ENCODE peak calls at places on chromosome 10, in five cellular contexts. F, L, M, W and T are unnamed samples.

GRCh38 chr10:124344266-124344590 is 74.5 kb downstream of the OAT start:
- DNase-seq in F (no peak), L (no peak), M (no peak), W (no peak), T (no peak)

GRCh38 chr10:25564351-25564750 is 369.7 kb upstream of the MYO3A start:
- DNase-seq in F (no peak), L (no peak), M (no peak), W (peak; percentile 9), T (no peak)

GRCh38 chr10:103696411-103697145 is 158.8 kb downstream of the SH3PXD2A start:
- DNase-seq in F (peak; percentile 89), L (peak; percentile 95), M (no peak), W (peak; percentile 83), T (peak; percentile 89)

GRCh38 chr10:5545778-5546710 is 21.3 kb downstream of the CALML3 start:
- DNase-seq in F (peak; percentile 66), L (peak; percentile 96), M (no peak), W (peak; percentile 95), T (no peak)

GRCh38 chr10:117656385-117657367 is 114.1 kb downstream of the EMX2 start:
- DNase-seq in F (no peak), L (no peak), M (no peak), W (no peak), T (no peak)

GRCh38 chr10:28922861-28923260 is 245.5 kb downstream of the BAMBI start:
- DNase-seq in F (no peak), L (no peak), M (no peak), W (no peak), T (no peak)

GRCh38 chr10:96292971-96293909 is 11.0 kb upstream of the DNTT start:
- DNase-seq in F (peak; percentile 19), L (peak; percentile 35), M (peak; percentile 70), W (peak; percentile 52), T (peak; percentile 59)

GRCh38 chr10:103193820-103194529 is 903 bp upstream of the NT5C2 start:
- DNase-seq in F (peak; percentile 49), L (no peak), M (no peak), W (no peak), T (peak; percentile 63)

GRCh38 chr10:9342865-9343450 is 1288.5 kb downstream of the GATA3 start:
- DNase-seq in F (peak; percentile 13), L (no peak), M (peak; percentile 33), W (peak; percentile 42), T (peak; percentile 37)

GRCh38 chr10:22624289-22624738 is 90.1 kb downstream of the PIP4K2A start:
- DNase-seq in F (no peak), L (no peak), M (peak; percentile 97), W (peak; percentile 73), T (no peak)

GRCh38 chr10:49627644-49628247 is 13.9 kb downstream of the CHAT start:
- DNase-seq in F (no peak), L (no peak), M (no peak), W (no peak), T (no peak)
- TF ChIP-seq MYC in F (no peak), L (no peak), M (no peak), W (no peak), T (no peak)

DNA sequence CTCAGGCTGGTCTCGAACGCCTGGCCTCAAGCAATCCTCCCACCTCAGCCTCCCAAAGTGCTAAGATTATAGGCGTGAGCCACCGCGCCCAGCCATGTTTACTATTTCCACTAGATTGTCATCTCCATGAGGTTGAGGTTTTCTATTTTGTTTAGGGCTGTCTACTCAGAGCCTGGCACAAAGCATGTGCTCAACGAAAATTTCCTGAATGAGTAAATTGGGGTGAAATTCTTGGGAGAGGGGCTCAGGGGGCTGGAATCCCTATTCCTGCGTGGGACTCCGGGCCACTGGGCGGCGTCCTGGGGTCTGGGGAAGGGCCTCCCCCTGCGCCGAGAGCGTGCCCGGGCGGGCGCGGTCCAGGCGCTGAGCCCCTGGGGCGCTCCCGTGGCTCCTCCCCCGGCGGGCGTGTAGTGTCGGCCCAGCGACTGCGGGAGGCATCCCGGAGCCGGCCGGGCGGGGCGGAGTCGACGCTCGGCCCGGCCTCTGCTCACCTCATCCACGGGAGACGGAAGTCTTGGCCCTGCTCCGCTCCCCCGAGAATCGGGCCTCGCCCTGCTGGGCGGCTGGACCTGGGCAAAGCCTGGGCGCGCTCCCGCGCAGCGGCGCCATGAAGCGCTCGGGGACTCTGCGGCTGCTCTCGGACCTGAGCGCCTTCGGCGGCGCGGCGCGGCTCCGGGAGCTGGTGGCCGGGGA is at the start of gene HPS6:
- DNase-seq in F (peak; percentile 89), L (peak; percentile 89), M (peak; percentile 81), W (peak; percentile 90), T (peak; percentile 98)
- TF ChIP-seq CTCF in F (no peak), L (peak; percentile 45), M (peak; percentile 70), W (peak; percentile 20), T (peak; percentile 35)

GRCh38 chr10:132200344-132201110 is 13.8 kb downstream of the DPYSL4 start:
- DNase-seq in F (no peak), L (no peak), M (no peak), W (no peak), T (no peak)
- TF ChIP-seq MYC in F (no peak), L (no peak), M (no peak), W (no peak), T (no peak)

GRCh38 chr10:21406595-21407218 is 118.8 kb downstream of the SKIDA1 start:
- DNase-seq in F (peak; percentile 34), L (no peak), M (no peak), W (peak; percentile 47), T (no peak)
- TF ChIP-seq CTCF in F (no peak), L (no peak), M (no peak), W (no peak), T (no peak)

DNA sequence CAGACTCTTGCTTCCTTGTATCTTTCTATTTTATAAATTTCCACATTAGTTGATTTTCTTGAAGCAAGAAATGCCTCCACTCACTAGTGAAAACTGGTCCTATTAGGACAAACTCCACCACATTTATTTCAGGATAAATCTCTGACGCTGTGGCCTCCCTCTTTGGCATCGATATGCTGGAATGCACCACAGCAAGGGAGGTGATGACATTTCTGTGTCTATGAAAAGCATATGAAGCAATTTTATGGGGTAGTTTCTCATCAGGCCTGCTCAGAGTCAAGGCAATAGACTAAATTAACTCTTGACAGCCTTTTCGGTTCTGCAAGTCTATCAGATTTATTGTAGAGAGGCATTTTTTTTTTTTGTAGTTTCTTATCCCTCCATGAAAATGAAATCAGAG is 304.4 kb downstream of the ZEB1 start:
- DNase-seq in F (no peak), L (no peak), M (no peak), W (no peak), T (no peak)
- TF ChIP-seq MYC in F (no peak), L (no peak), M (no peak), W (no peak), T (no peak)

GRCh38 chr10:71713135-71714040 is 6.2 kb downstream of the C10orf105 start:
- DNase-seq in F (no peak), L (no peak), M (no peak), W (peak; percentile 26), T (peak; percentile 93)
- TF ChIP-seq CTCF in F (peak; percentile 11), L (no peak), M (no peak), W (peak; percentile 10), T (no peak)

DNA sequence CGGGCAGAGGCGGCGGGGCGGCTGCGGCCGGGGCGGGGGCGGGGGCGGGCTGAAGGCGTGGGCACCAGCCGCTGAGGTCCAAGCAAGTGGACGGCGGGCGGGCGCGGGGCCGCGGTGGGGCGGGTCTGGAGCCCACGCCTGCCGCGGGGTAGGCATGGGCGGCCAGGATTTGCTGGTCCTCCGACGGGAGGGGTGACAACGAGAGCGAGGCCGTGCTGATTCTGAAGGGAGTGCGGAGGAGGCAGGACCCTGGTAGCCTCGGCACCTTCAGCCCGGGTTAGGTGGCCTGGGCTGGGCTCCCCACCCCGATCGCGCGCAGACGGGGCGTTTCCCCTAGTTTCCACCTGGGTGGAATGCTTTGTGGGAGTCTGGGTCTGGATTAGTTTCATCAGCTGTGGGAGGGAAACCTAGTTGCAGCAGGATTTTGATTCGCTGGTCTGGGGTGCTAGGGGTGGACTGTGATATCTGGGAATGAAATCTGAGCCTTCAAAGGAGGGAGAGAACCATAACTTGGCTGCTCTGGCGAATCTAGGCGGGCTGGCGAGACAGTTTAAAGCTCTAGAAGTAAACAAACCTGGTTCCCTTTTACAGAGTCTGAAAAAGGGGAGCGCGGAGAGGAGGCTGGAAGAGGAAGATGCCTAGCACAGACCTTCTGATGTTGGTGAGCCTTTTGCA is 609 bp downstream of the SGPL1 start:
- DNase-seq in F (peak; percentile 81), L (peak; percentile 91), M (peak; percentile 74), W (peak; percentile 90), T (peak; percentile 65)
- TF ChIP-seq MYC in F (peak; percentile 69), L (no peak), M (no peak), W (no peak), T (no peak)

GRCh38 chr10:78584666-78585065 is 484.1 kb upstream of the ZMIZ1 start:
- DNase-seq in F (no peak), L (no peak), M (no peak), W (no peak), T (no peak)
- TF ChIP-seq CTCF in F (no peak), L (no peak), M (no peak), W (no peak), T (no peak)

GRCh38 chr10:75146780-75147179 is 35.3 kb downstream of the SAMD8 start:
- DNase-seq in F (no peak), L (no peak), M (no peak), W (no peak), T (no peak)

GRCh38 chr10:75145590-75145989 is 34.1 kb downstream of the SAMD8 start:
- DNase-seq in F (no peak), L (no peak), M (no peak), W (no peak), T (peak; percentile 39)

DNA sequence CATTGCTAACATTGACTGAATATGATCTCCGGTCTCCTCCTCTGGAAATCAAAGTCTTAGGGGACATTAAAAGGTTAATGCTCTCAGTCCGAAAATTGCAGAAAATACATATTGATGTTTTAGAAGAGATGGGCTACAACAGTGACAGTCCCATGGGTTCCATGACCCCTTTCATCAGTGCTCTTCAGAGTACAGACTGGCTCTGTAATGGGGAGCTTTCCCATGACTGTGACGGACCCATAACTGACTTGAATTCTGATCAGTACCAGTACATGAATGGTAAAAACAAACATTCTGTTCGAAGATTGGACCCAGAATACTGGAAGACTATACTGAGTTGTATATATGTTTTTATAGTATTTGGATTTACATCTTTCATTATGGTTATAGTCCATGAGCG is 39.2 kb downstream of the SAMD8 start:
- DNase-seq in F (no peak), L (no peak), M (no peak), W (no peak), T (no peak)
- TF ChIP-seq MYC in F (no peak), L (no peak), M (no peak), W (no peak), T (no peak)